ENCODE peak calls at places on chromosome 21, in five cellular contexts. N is adrenal gland, Z is neural progenitor cell, D is astrocyte, K is WERI-Rb-1. L is an unnamed sample.

GRCh38 chr21:14591882-14592281 is 45.8 kb upstream of the SAMSN1 start:
- DNase-seq in D (no peak), N (peak), K (no peak), Z (no peak), L (peak)

GRCh38 chr21:19523066-19523465 is 1119.5 kb upstream of the TMPRSS15 start:
- DNase-seq in K (no peak), N (no peak), Z (peak), D (no peak), L (no peak)

GRCh38 chr21:44890961-44891541 is 17.6 kb upstream of the PTTG1IP start:
- DNase-seq in N (no peak), K (no peak), D (no peak), Z (no peak), L (no peak)

GRCh38 chr21:45819478-45820170 is 161.9 kb upstream of the COL6A1 start:
- DNase-seq in N (no peak), Z (no peak), K (peak), D (no peak), L (no peak)

GRCh38 chr21:18603246-18603645 is 199.7 kb upstream of the TMPRSS15 start:
- DNase-seq in Z (no peak), N (no peak), D (no peak), K (no peak), L (no peak)

GRCh38 chr21:21074305-21074704 is 76.1 kb downstream of the NCAM2 start:
- DNase-seq in K (no peak), D (no peak), N (no peak), Z (no peak), L (no peak)

GRCh38 chr21:32772281-32773047 is 909 bp upstream of the PAXBP1 start:
- DNase-seq in Z (peak), K (peak), D (peak), N (peak), L (peak)

GRCh38 chr21:16013570-16013969 is 283.8 kb downstream of the USP25 start:
- DNase-seq in D (no peak), N (no peak), Z (no peak), K (no peak), L (no peak)

GRCh38 chr21:41630249-41630648 is 122.3 kb upstream of the TMPRSS2 start:
- DNase-seq in D (peak), K (no peak), Z (no peak), N (no peak), L (peak)

GRCh38 chr21:16536661-16537359 is 807.0 kb downstream of the USP25 start:
- DNase-seq in K (no peak), D (peak), N (no peak), Z (no peak), L (peak)

GRCh38 chr21:43712268-43712942 is 6.5 kb upstream of the PDXK start:
- DNase-seq in K (no peak), N (peak), D (peak), Z (no peak), L (peak)

DNA sequence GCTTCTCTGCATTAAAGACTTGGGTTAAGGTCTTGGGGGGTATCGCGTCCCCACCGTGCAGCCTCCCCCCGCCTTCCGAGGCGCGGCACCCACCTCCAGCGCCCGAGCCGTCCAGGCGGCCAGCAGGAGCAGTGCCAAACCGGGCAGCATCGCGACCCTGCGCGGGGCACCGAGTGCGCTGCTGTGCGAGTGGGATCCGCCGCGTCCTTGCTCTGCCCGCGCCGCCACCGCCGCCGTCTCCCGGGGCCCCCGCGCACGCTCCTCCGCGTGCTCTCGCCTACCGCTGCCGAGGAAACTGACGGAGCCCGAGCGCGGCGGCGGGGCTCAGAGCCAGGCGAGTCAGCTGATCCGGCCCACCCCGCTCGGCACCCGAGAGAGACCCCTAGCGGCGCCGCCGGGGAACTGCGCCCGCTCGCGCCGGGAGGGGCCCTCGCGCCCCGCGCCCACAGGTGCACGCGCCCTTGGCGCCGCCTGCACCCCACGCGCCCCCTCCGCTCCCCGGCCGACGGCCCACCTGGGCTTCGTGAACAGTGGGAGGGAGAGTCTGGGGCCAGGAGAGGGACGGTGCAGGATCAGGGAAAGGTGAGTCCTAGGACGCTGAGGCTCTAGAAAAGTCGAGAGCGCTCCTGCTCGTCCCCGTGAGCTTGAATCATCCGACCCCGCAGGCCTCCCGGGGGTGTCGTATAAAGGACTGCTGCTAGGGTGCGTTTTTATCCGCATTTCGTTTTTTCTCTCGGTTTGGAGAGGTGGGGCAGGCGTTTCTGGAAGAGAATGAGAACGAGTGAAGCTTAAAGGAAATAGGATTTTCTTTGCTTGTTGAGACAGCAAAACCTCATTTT is at the start of gene APP:
- DNase-seq in K (peak), D (peak), N (peak), Z (peak), L (peak)
- H3K4me3 ChIP-seq in K (peak), D (peak), N (peak), Z (peak), L (peak)

GRCh38 chr21:37647781-37648180 is 268.5 kb downstream of the KCNJ6 start:
- DNase-seq in K (no peak), N (no peak), Z (no peak), D (no peak), L (no peak)

GRCh38 chr21:37642493-37642892 is 273.8 kb downstream of the KCNJ6 start:
- DNase-seq in K (peak), D (no peak), Z (peak), N (peak), L (no peak)

GRCh38 chr21:37639756-37640155 is 273.2 kb downstream of the DYRK1A start:
- DNase-seq in K (no peak), D (no peak), Z (no peak), N (no peak), L (no peak)

GRCh38 chr21:37645848-37646247 is 270.4 kb downstream of the KCNJ6 start:
- DNase-seq in N (no peak), K (no peak), Z (no peak), D (no peak), L (no peak)

DNA sequence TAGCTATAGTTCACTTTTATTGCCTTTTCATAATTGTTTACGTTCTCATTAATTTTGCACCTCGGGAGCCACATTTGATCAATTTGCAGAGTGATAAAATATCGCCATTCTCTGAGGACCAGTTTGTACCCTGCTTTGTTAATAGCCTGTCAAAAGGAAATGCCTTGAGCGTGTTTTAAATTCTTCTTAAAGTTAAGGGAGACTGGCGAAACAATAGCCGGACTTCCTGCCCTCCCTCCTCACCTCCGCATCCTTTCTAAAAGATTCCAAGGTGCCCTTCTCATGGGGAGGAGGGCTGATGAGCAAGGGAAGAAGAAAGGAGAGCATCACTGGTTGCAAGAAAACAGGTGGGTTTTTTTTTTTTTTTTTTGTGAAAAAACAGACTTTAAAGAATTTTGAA is 271.6 kb downstream of the KCNJ6 start:
- DNase-seq in N (no peak), K (no peak), Z (no peak), D (no peak), L (no peak)
- TF ChIP-seq CTCF in N (no peak), K (no peak), Z (no peak), D (no peak), L (no peak)

GRCh38 chr21:35050348-35051286 is 1.5 kb upstream of the RUNX1 start:
- DNase-seq in D (peak), Z (no peak), N (no peak), K (no peak), L (peak)

GRCh38 chr21:35053356-35054096 is 4.4 kb upstream of the RUNX1 start:
- DNase-seq in N (no peak), K (no peak), Z (peak), D (peak), L (peak)

GRCh38 chr21:35052786-35053185 is 3.7 kb upstream of the RUNX1 start:
- DNase-seq in Z (no peak), K (no peak), D (no peak), N (no peak), L (no peak)

GRCh38 chr21:35048706-35049617 is at the start of gene RUNX1:
- DNase-seq in D (peak), K (no peak), Z (no peak), N (peak), L (peak)

DNA sequence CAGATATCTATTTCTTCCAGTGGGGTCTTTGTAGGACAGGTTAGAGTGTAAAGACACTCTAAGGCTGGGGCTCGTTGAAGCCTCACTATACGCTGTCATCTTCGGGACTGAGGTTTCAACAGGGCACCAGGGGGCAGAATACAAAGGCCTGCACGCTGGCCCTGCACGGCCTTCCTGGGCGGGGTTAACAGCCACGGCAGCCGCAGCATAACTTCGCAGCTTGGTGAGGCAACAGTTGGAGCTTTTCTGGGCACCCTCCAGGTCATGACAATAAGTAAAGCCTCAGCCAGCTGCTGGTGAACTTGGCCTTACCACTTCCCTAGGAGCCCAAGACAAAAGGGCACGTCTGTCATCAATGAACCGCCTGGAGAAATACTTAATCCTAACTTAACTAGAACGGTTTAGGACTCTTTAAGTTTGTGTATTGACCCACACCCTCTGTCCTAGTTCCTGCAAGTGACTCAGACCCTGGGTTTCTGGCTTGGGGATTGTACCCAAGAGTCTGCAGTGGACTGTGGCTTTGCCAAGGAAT is 2.3 kb upstream of the RUNX1 start:
- DNase-seq in D (peak), K (peak), Z (peak), N (peak), L (peak)
- H3K4me3 ChIP-seq in D (no peak), K (no peak), Z (no peak), N (no peak), L (no peak)

DNA sequence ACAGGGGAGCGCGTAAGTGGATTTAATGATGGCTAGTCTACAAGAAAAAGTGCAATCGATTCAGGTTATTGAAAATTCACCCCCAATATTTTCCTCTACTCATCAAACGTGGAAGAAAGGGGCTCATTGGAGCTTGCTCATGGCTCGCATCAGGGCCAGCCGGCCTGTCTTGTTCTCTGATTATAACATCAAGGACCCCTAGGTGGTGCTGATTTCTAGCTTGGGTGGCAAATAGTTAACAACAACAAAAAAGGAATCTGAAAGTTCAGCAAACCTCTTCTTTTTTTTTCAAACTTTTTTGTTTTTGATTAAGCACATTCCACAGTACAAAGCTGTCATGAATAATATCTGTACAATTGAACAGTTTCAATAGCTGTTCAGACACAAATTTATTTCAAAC is 35.8 kb upstream of the SOD1 start:
- DNase-seq in K (no peak), N (no peak), Z (peak), D (no peak), L (no peak)
- TF ChIP-seq CTCF in K (no peak), N (no peak), Z (peak), D (peak), L (no peak)

GRCh38 chr21:36211660-36212512 is 55.3 kb downstream of the DOP1B start:
- DNase-seq in N (no peak), D (peak), Z (no peak), K (no peak), L (peak)
- H3K4me3 ChIP-seq in N (no peak), D (peak), Z (no peak), K (no peak), L (no peak)

L was measured in fibroblast of the aortic adventitia.